ENCODE peak calls at places on chromosomes 3 and 15, in ten cellular contexts. F, J, L, A, O, G, E, Q, T and B are unnamed samples.

GRCh38 chr3:189071452-189071851 is 100.3 kb upstream of the TPRG1 start:
- DNase-seq in F (no peak), J (peak), L (no peak), A (no peak), O (no peak), G (no peak), E (no peak), Q (no peak), T (no peak), B (no peak)

GRCh38 chr3:36678216-36679013 is 85.9 kb downstream of the DCLK3 start:
- DNase-seq in F (no peak), J (peak), L (no peak), A (no peak), O (no peak), G (no peak), E (no peak), Q (no peak), T (no peak), B (no peak)

GRCh38 chr3:108011616-108012015 is 79.2 kb downstream of the CD47 start:
- DNase-seq in F (no peak), J (no peak), L (no peak), A (no peak), O (no peak), G (no peak), E (no peak), Q (no peak), T (no peak), B (no peak)

GRCh38 chr3:15276028-15276717 is 56.2 kb downstream of the SH3BP5 start:
- DNase-seq in F (no peak), J (no peak), L (no peak), A (peak), O (no peak), G (no peak), E (no peak), Q (no peak), T (no peak), B (no peak)

GRCh38 chr3:10423171-10423882 is 82.1 kb downstream of the ATP2B2 start:
- DNase-seq in F (no peak), J (no peak), L (no peak), A (no peak), O (no peak), G (no peak), E (no peak), Q (no peak), T (no peak), B (no peak)

GRCh38 chr3:135214400-135214799 is 419.3 kb downstream of the EPHB1 start:
- DNase-seq in F (no peak), J (no peak), L (no peak), A (no peak), O (no peak), G (no peak), E (no peak), Q (no peak), T (no peak), B (no peak)

GRCh38 chr3:181727122-181728036 is 15.7 kb downstream of the SOX2 start:
- DNase-seq in F (no peak), J (no peak), L (no peak), A (no peak), O (no peak), G (no peak), E (peak), Q (no peak), T (no peak), B (no peak)

GRCh38 chr3:109050591-109051167 is 67.3 kb downstream of the MORC1 start:
- DNase-seq in F (peak), J (peak), L (peak), A (peak), O (no peak), G (no peak), E (peak), Q (no peak), T (no peak), B (no peak)

GRCh38 chr3:177358085-177358967 is 161.0 kb upstream of the TBL1XR1 start:
- DNase-seq in F (peak), J (peak), L (peak), A (no peak), O (peak), G (peak), E (peak), Q (peak), T (peak), B (no peak)

GRCh38 chr3:139117883-139118760 is 73.4 kb upstream of the PRR23C start:
- DNase-seq in F (no peak), J (no peak), L (no peak), A (no peak), O (no peak), G (no peak), E (no peak), Q (no peak), T (no peak), B (peak)

GRCh38 chr15:91549581-91549980 is 303.9 kb upstream of the SLCO3A1 start:
- DNase-seq in F (no peak), J (no peak), L (no peak), A (no peak), O (no peak), G (no peak), E (no peak), Q (no peak), T (no peak), B (no peak)

GRCh38 chr3:185089343-185089742 is 63.5 kb downstream of the C3orf70 start:
- DNase-seq in F (no peak), J (no peak), L (no peak), A (no peak), O (no peak), G (no peak), E (no peak), Q (no peak), T (no peak), B (no peak)

GRCh38 chr3:104101736-104102135 is 1265.0 kb upstream of the ALCAM start:
- DNase-seq in F (no peak), J (peak), L (no peak), A (no peak), O (no peak), G (no peak), E (no peak), Q (no peak), T (no peak), B (no peak)

GRCh38 chr3:104102386-104102785 is 1264.3 kb upstream of the ALCAM start:
- DNase-seq in F (no peak), J (peak), L (peak), A (peak), O (no peak), G (no peak), E (no peak), Q (no peak), T (no peak), B (no peak)
- TF ChIP-seq CTCF in F (peak), J (peak), L (peak), A (peak), O (no peak), G (peak), E (peak), Q (peak), T (no peak), B (peak)

DNA sequence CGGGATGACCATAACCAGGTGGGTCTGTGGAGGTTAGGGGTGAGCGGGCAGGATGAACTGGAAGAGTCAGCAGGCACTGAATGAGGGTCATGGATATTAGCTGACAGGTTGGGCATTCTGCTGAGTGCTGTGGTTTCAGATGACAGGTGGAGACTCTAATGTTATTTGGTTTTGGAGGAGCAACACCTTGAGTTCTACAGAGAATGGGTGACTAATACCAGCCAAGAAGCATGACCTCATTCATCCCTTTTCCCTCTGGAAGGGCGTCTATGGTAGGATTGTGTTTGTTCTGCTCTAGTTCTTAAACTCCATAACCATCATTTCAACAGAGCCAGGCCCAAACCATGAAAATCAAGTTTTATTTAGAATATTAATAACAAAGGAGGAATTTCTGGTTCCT is 550.7 kb upstream of the LMCD1 start:
- DNase-seq in F (no peak), J (peak), L (no peak), A (no peak), O (no peak), G (no peak), E (no peak), Q (no peak), T (no peak), B (no peak)
- TF ChIP-seq CTCF in F (no peak), J (no peak), L (no peak), A (no peak), O (no peak), G (no peak), E (no peak), Q (no peak), T (no peak), B (no peak)

GRCh38 chr3:43215684-43216336 is 70.5 kb upstream of the SNRK start:
- DNase-seq in F (no peak), J (no peak), L (no peak), A (no peak), O (no peak), G (no peak), E (no peak), Q (no peak), T (no peak), B (no peak)
- TF ChIP-seq CTCF in F (no peak), J (peak), L (no peak), A (peak), O (no peak), G (no peak), E (no peak), Q (peak), T (no peak), B (peak)

GRCh38 chr3:179829391-179829790 is 176.6 kb downstream of the USP13 start:
- DNase-seq in F (no peak), J (no peak), L (no peak), A (no peak), O (no peak), G (no peak), E (no peak), Q (no peak), T (no peak), B (no peak)
- TF ChIP-seq CTCF in F (no peak), J (no peak), L (no peak), A (no peak), O (no peak), G (no peak), E (no peak), Q (no peak), T (no peak), B (no peak)

GRCh38 chr3:59970384-59970783 is 920.6 kb upstream of the CFAP20DC start:
- DNase-seq in F (no peak), J (no peak), L (no peak), A (no peak), O (no peak), G (no peak), E (no peak), Q (no peak), T (no peak), B (no peak)

GRCh38 chr3:59970796-59971195 is 921.0 kb upstream of the CFAP20DC start:
- DNase-seq in F (no peak), J (no peak), L (no peak), A (no peak), O (no peak), G (no peak), E (no peak), Q (no peak), T (no peak), B (no peak)

GRCh38 chr3:59968510-59968909 is 918.7 kb upstream of the CFAP20DC start:
- DNase-seq in F (no peak), J (no peak), L (no peak), A (no peak), O (no peak), G (no peak), E (no peak), Q (no peak), T (no peak), B (no peak)
- TF ChIP-seq CTCF in F (no peak), J (no peak), L (no peak), A (no peak), O (no peak), G (peak), E (peak), Q (no peak), T (no peak), B (peak)

GRCh38 chr15:78050851-78051250 is 26.7 kb downstream of the TBC1D2B start:
- DNase-seq in F (no peak), J (no peak), L (peak), A (no peak), O (peak), G (no peak), E (no peak), Q (no peak), T (no peak), B (no peak)
- TF ChIP-seq CTCF in F (no peak), J (no peak), L (no peak), A (peak), O (no peak), G (no peak), E (no peak), Q (no peak), T (no peak), B (no peak)

GRCh38 chr3:126509565-126510322 is 7.8 kb downstream of the UROC1 start:
- DNase-seq in F (no peak), J (peak), L (no peak), A (no peak), O (no peak), G (peak), E (peak), Q (peak), T (no peak), B (no peak)
- TF ChIP-seq CTCF in F (no peak), J (no peak), L (no peak), A (no peak), O (no peak), G (no peak), E (no peak), Q (no peak), T (no peak), B (no peak)

GRCh38 chr15:73474785-73475184 is 31.8 kb downstream of the REC114 start:
- DNase-seq in F (no peak), J (no peak), L (no peak), A (no peak), O (no peak), G (no peak), E (no peak), Q (no peak), T (no peak), B (no peak)
- TF ChIP-seq CTCF in F (no peak), J (no peak), L (no peak), A (no peak), O (no peak), G (no peak), E (no peak), Q (no peak), T (no peak), B (no peak)

GRCh38 chr3:75338342-75338741 is 325.8 kb upstream of the FRG2C start:
- DNase-seq in F (no peak), J (no peak), L (no peak), A (no peak), O (no peak), G (no peak), E (no peak), Q (no peak), T (no peak), B (no peak)

GRCh38 chr3:75342425-75342824 is 321.7 kb upstream of the FRG2C start:
- DNase-seq in F (no peak), J (no peak), L (no peak), A (no peak), O (no peak), G (no peak), E (no peak), Q (peak), T (no peak), B (no peak)

GRCh38 chr3:75337226-75337900 is 326.8 kb upstream of the FRG2C start:
- DNase-seq in F (no peak), J (no peak), L (no peak), A (no peak), O (no peak), G (no peak), E (no peak), Q (no peak), T (no peak), B (no peak)

GRCh38 chr3:75341324-75342067 is 322.6 kb upstream of the FRG2C start:
- DNase-seq in F (no peak), J (no peak), L (no peak), A (no peak), O (no peak), G (no peak), E (no peak), Q (no peak), T (no peak), B (no peak)
- TF ChIP-seq CTCF in F (no peak), J (no peak), L (peak), A (no peak), O (no peak), G (no peak), E (no peak), Q (no peak), T (no peak), B (no peak)

GRCh38 chr3:37989821-37990480 is 635 bp upstream of the VILL start:
- DNase-seq in F (no peak), J (no peak), L (no peak), A (no peak), O (no peak), G (no peak), E (no peak), Q (no peak), T (no peak), B (no peak)

GRCh38 chr3:37991823-37992222 is 1.2 kb downstream of the VILL start:
- DNase-seq in F (no peak), J (no peak), L (no peak), A (no peak), O (no peak), G (no peak), E (no peak), Q (no peak), T (no peak), B (no peak)

GRCh38 chr3:37991109-37991508 is 523 bp downstream of the VILL start:
- DNase-seq in F (no peak), J (no peak), L (no peak), A (no peak), O (no peak), G (no peak), E (no peak), Q (no peak), T (no peak), B (no peak)

GRCh38 chr3:37988931-37989525 is 1.6 kb upstream of the VILL start:
- DNase-seq in F (no peak), J (no peak), L (no peak), A (no peak), O (no peak), G (no peak), E (no peak), Q (no peak), T (no peak), B (no peak)

DNA sequence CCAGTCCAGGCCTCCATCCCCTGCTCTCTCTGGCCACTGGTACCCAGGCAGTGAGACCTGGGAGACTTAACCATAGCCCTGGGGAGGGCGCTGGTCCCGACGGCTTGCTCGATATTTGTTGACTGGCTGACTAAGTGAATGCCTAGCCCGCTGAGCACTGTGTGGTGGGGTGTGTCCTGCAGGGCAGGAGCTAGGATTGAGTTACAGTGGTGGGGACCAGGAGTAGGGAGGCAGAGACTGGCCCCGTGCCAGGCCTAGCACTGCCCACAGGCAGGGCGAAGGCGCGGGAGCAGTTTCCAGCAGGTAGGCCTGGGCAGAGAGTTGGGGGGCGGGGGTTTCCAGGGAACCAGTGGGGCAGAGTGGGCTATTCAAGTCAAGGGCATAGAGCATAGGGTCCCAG is at the start of gene VILL:
- DNase-seq in F (no peak), J (peak), L (no peak), A (no peak), O (peak), G (no peak), E (peak), Q (peak), T (no peak), B (no peak)
- TF ChIP-seq CTCF in F (no peak), J (peak), L (no peak), A (no peak), O (no peak), G (no peak), E (no peak), Q (no peak), T (no peak), B (no peak)